ENCODE peak calls at places on chromosomes 11 and 22, in ten cellular contexts. S is Right ventricle myocardium superior; G is stimulated activated naive CD8-positive, alpha-beta T cell treated with anti-CD3 and anti-CD28 coated beads, Interleukin-15, Interleukin-2, amounts not matched to agents 100 U/mL and 50 U/mL, for 24 hours; R is LoVo; Q is SK-MEL-5; T is PC-3; O is cardiac fibroblast; K is GM04504; V is left ventricle myocardium inferior; B is Ammon's horn. P is an unnamed sample.

GRCh38 chr11:18285841-18286240 is 19.8 kb downstream of the SAA1 start:
- DNase-seq in S (no peak), G (no peak), R (no peak), Q (no peak), T (no peak), O (no peak), K (no peak), V (no peak), B (no peak), P (no peak)

GRCh38 chr11:73758451-73758850 is 2.4 kb downstream of the RAB6A start:
- DNase-seq in S (no peak), G (no peak), R (no peak), Q (no peak), T (no peak), O (no peak), K (no peak), V (no peak), B (no peak), P (no peak)

GRCh38 chr11:82927264-82927880 is 25.8 kb downstream of the DDIAS start:
- DNase-seq in S (no peak), G (no peak), R (peak), Q (peak), T (peak), O (peak), K (peak), V (no peak), B (peak), P (peak)

GRCh38 chr11:34345012-34345804 is 12.6 kb downstream of the ABTB2 start:
- DNase-seq in S (peak), G (no peak), R (peak), Q (no peak), T (peak), O (peak), K (peak), V (peak), B (no peak), P (no peak)

GRCh38 chr11:129864811-129865210 is 30.6 kb downstream of the NFRKB start:
- DNase-seq in S (no peak), G (no peak), R (no peak), Q (no peak), T (no peak), O (no peak), K (no peak), V (no peak), B (no peak), P (no peak)

GRCh38 chr11:105181521-105181920 is 42.0 kb upstream of the CARD18 start:
- DNase-seq in S (no peak), G (no peak), R (no peak), Q (no peak), T (no peak), O (peak), K (no peak), V (no peak), B (peak), P (peak)

GRCh38 chr11:62689421-62690183 is at the start of gene LRRN4CL:
- DNase-seq in S (peak), G (no peak), R (no peak), Q (peak), T (no peak), O (peak), K (peak), V (peak), B (peak), P (no peak)

GRCh38 chr11:109864161-109864661 is 229.0 kb upstream of the ZC3H12C start:
- DNase-seq in S (no peak), G (peak), R (no peak), Q (peak), T (peak), O (no peak), K (no peak), V (no peak), B (no peak), P (no peak)

GRCh38 chr22:36258750-36259619 is 6.1 kb downstream of the APOL1 start:
- DNase-seq in S (peak), G (peak), R (no peak), Q (no peak), T (no peak), O (peak), K (no peak), V (peak), B (no peak), P (no peak)

GRCh38 chr11:4891996-4892640 is 10.4 kb downstream of the OR51T1 start:
- DNase-seq in S (no peak), G (no peak), R (peak), Q (peak), T (peak), O (peak), K (peak), V (no peak), B (no peak), P (no peak)

GRCh38 chr11:115817844-115818565 is 313.8 kb upstream of the CADM1 start:
- DNase-seq in S (no peak), G (no peak), R (no peak), Q (no peak), T (no peak), O (no peak), K (no peak), V (no peak), B (no peak), P (no peak)